ENCODE peak calls at places on chromosomes 12 and 14, in six cellular contexts. Z, D, E, A, M and G are unnamed samples.

GRCh38 chr12:93387780-93388179 is 10.1 kb downstream of the NUDT4 start:
- DNase-seq in M (no peak), D (no peak), A (no peak), E (no peak), Z (peak), G (no peak)

GRCh38 chr14:90487462-90487861 is 90.6 kb downstream of the CALM1 start:
- DNase-seq in D (no peak), E (no peak), A (no peak), M (no peak), Z (no peak), G (no peak)

GRCh38 chr14:25381498-25381897 is 331.6 kb upstream of the STXBP6 start:
- DNase-seq in D (no peak), A (no peak), E (no peak), Z (no peak), M (peak), G (peak)

GRCh38 chr12:106586803-106587684 is 4.2 kb downstream of the RFX4 start:
- DNase-seq in A (no peak), Z (no peak), E (no peak), M (no peak), D (peak), G (no peak)

GRCh38 chr12:131137009-131137835 is 183.5 kb downstream of the ADGRD1 start:
- DNase-seq in M (no peak), Z (no peak), E (no peak), A (peak), D (no peak), G (peak)

GRCh38 chr14:32009636-32010560 is 67.2 kb upstream of the ARHGAP5 start:
- DNase-seq in E (no peak), M (no peak), Z (no peak), A (no peak), D (no peak), G (no peak)

GRCh38 chr14:68616255-68616902 is 176.5 kb downstream of the ZFP36L1 start:
- DNase-seq in A (no peak), E (no peak), M (peak), D (no peak), Z (no peak), G (peak)

GRCh38 chr12:50589650-50590435 is 85.1 kb downstream of the DIP2B start:
- DNase-seq in E (no peak), M (peak), A (no peak), Z (no peak), D (no peak), G (peak)

GRCh38 chr12:93773122-93773871 is 96.1 kb downstream of the CRADD start:
- DNase-seq in A (no peak), Z (peak), M (peak), D (no peak), E (no peak), G (peak)

GRCh38 chr14:29536886-29537511 is 390.6 kb downstream of the PRKD1 start:
- DNase-seq in D (no peak), M (peak), A (no peak), E (no peak), Z (no peak), G (peak)

GRCh38 chr12:2845280-2845679 is 10.4 kb upstream of the NRIP2 start:
- DNase-seq in E (no peak), A (peak), Z (no peak), D (peak), M (no peak), G (no peak)

GRCh38 chr14:75234173-75234855 is 44.3 kb upstream of the FOS start:
- DNase-seq in D (no peak), A (peak), Z (no peak), M (no peak), E (no peak), G (no peak)

GRCh38 chr14:100131181-100131580 is 28.3 kb downstream of the DEGS2 start:
- DNase-seq in A (no peak), D (no peak), M (no peak), E (peak), Z (no peak), G (no peak)

GRCh38 chr14:96213871-96214465 is 9.3 kb downstream of the BDKRB2 start:
- DNase-seq in Z (no peak), E (no peak), M (no peak), A (no peak), D (no peak), G (no peak)

GRCh38 chr14:74314576-74314975 is 11.8 kb upstream of the ABCD4 start:
- DNase-seq in E (no peak), Z (no peak), M (no peak), D (no peak), A (no peak), G (no peak)

GRCh38 chr12:111448831-111449790 is 43.4 kb downstream of the SH2B3 start:
- DNase-seq in E (no peak), D (no peak), A (no peak), M (peak), Z (no peak), G (peak)

GRCh38 chr12:75701859-75702258 is 190.4 kb upstream of the KRR1 start:
- DNase-seq in E (no peak), M (no peak), D (no peak), Z (no peak), A (no peak), G (no peak)

GRCh38 chr12:11779286-11779685 is 129.8 kb downstream of the ETV6 start:
- DNase-seq in D (no peak), A (no peak), Z (no peak), M (no peak), E (no peak), G (no peak)

GRCh38 chr14:39233680-39234326 is at the start of gene MIA2:
- DNase-seq in Z (no peak), M (no peak), D (no peak), A (no peak), E (no peak), G (no peak)